ENCODE peak calls at places on chromosomes 12 and 14, in seven cellular contexts. L, A, J, Q, D, B and V are unnamed samples.

GRCh38 chr14:99166506-99166905 is 105.5 kb downstream of the BCL11B start:
- DNase-seq in L (no peak), A (no peak), J (no peak), Q (no peak), D (no peak), B (no peak), V (no peak)

GRCh38 chr12:91613223-91613779 is 430.7 kb upstream of the DCN start:
- DNase-seq in L (no peak), A (no peak), J (no peak), Q (no peak), D (no peak), B (peak), V (no peak)

GRCh38 chr12:46560078-46560477 is 187.5 kb upstream of the SLC38A2 start:
- DNase-seq in L (no peak), A (no peak), J (no peak), Q (no peak), D (no peak), B (no peak), V (no peak)

GRCh38 chr12:34126239-34126641 is 103.9 kb downstream of the ALG10 start:
- DNase-seq in L (no peak), A (no peak), J (no peak), Q (no peak), D (no peak), B (no peak), V (no peak)

GRCh38 chr12:124577986-124578385 is 10.6 kb upstream of the NCOR2 start:
- DNase-seq in L (no peak), A (no peak), J (no peak), Q (no peak), D (no peak), B (no peak), V (no peak)

GRCh38 chr14:103738706-103739451 is 23.3 kb downstream of the ZFYVE21 start:
- DNase-seq in L (peak), A (no peak), J (no peak), Q (peak), D (no peak), B (no peak), V (no peak)

GRCh38 chr12:99049774-99050173 is 404.7 kb downstream of the APAF1 start:
- DNase-seq in L (no peak), A (no peak), J (no peak), Q (no peak), D (peak), B (no peak), V (no peak)

GRCh38 chr12:18430425-18431048 is 169.2 kb downstream of the PIK3C2G start:
- DNase-seq in L (peak), A (peak), J (no peak), Q (no peak), D (peak), B (no peak), V (peak)

GRCh38 chr12:76360316-76360715 is 12.1 kb upstream of the BBS10 start:
- DNase-seq in L (no peak), A (no peak), J (no peak), Q (no peak), D (no peak), B (no peak), V (no peak)

GRCh38 chr12:20950248-20950647 is 139.7 kb downstream of the SLCO1B3 start:
- DNase-seq in L (no peak), A (peak), J (peak), Q (no peak), D (peak), B (no peak), V (peak)

GRCh38 chr12:57119694-57120093 is 8.5 kb upstream of the STAT6 start:
- DNase-seq in L (no peak), A (no peak), J (no peak), Q (no peak), D (no peak), B (no peak), V (no peak)

GRCh38 chr12:16285586-16285985 is 8.1 kb upstream of the SLC15A5 start:
- DNase-seq in L (no peak), A (no peak), J (no peak), Q (no peak), D (no peak), B (no peak), V (no peak)

GRCh38 chr12:85530486-85530885 is 250.5 kb downstream of the ALX1 start:
- DNase-seq in L (no peak), A (no peak), J (no peak), Q (no peak), D (no peak), B (no peak), V (no peak)

GRCh38 chr12:132524405-132524804 is 34.5 kb downstream of the FBRSL1 start:
- DNase-seq in L (no peak), A (no peak), J (no peak), Q (no peak), D (no peak), B (no peak), V (no peak)

GRCh38 chr12:104632724-104633181 is 176.0 kb downstream of the CHST11 start:
- DNase-seq in L (no peak), A (no peak), J (no peak), Q (no peak), D (no peak), B (peak), V (no peak)

GRCh38 chr14:76961631-76962302 is 66.7 kb downstream of the IRF2BPL start:
- DNase-seq in L (peak), A (peak), J (peak), Q (peak), D (peak), B (peak), V (peak)

GRCh38 chr14:68981124-68981523 is 2.0 kb upstream of the ACTN1 start:
- DNase-seq in L (no peak), A (no peak), J (no peak), Q (no peak), D (no peak), B (no peak), V (no peak)

GRCh38 chr14:69996197-69996596 is 117.0 kb downstream of the SMOC1 start:
- DNase-seq in L (no peak), A (no peak), J (no peak), Q (no peak), D (peak), B (no peak), V (no peak)

GRCh38 chr12:56836800-56837663 is 73.9 kb downstream of the HSD17B6 start:
- DNase-seq in L (no peak), A (no peak), J (no peak), Q (no peak), D (peak), B (no peak), V (peak)

GRCh38 chr14:35319509-35319908 is 27.3 kb downstream of the PSMA6 start:
- DNase-seq in L (no peak), A (no peak), J (no peak), Q (no peak), D (no peak), B (no peak), V (no peak)

GRCh38 chr14:91727121-91727520 is 4.8 kb downstream of the CATSPERB start:
- DNase-seq in L (no peak), A (no peak), J (no peak), Q (no peak), D (no peak), B (no peak), V (no peak)

GRCh38 chr14:100586153-100586519 is 1.1 kb downstream of the BEGAIN start:
- DNase-seq in L (no peak), A (no peak), J (no peak), Q (no peak), D (no peak), B (no peak), V (no peak)

GRCh38 chr12:38905480-38906351 is at the start of gene CPNE8:
- DNase-seq in L (peak), A (peak), J (peak), Q (peak), D (peak), B (peak), V (peak)

GRCh38 chr14:93115920-93116675 is at the start of gene ITPK1:
- DNase-seq in L (peak), A (peak), J (no peak), Q (no peak), D (peak), B (peak), V (peak)
- TF ChIP-seq POLR2A in L (no peak), A (no peak), J (no peak), Q (no peak), D (peak), B (no peak), V (no peak)

GRCh38 chr14:32076278-32077080 is 625 bp upstream of the ARHGAP5 start:
- DNase-seq in L (peak), A (peak), J (peak), Q (peak), D (peak), B (peak), V (peak)
- TF ChIP-seq POLR2A in L (no peak), A (peak), J (no peak), Q (peak), D (no peak), B (peak), V (peak)

DNA sequence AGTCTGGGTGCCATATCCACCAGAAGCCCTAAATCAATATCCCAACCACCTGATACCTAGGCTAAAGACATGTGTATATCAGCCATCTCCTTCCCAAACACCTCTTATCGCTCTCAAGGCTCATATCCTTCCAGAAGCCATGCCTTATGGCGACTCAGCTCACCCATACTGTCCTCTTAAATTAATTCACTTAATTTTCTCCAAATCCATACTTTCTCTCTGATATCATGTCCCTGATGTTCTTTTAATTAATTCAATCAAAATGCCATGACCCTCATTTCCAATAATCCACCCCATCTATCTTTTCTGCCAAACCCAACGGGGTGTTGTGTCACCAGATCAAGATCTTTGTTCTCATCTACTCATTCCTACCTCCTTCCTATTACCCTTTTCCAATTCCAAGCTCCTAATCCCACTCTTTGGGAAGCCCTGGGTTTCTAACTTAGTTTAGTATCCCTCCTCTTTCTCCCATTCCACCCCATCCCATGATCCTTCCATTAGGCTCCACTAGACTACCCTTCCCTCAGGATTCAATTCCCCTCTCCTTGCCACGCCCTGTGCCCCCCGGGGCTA is 723 bp downstream of the ATF7 start:
- DNase-seq in L (no peak), A (no peak), J (no peak), Q (no peak), D (no peak), B (no peak), V (no peak)
- TF ChIP-seq POLR2A in L (no peak), A (peak), J (no peak), Q (no peak), D (no peak), B (no peak), V (no peak)

GRCh38 chr12:2795291-2796186 is 769 bp downstream of the FKBP4 start:
- DNase-seq in L (peak), A (peak), J (no peak), Q (peak), D (peak), B (peak), V (peak)
- TF ChIP-seq POLR2A in L (no peak), A (no peak), J (peak), Q (no peak), D (peak), B (no peak), V (no peak)